ENCODE peak calls at places on chromosomes 7 and 10, in ten cellular contexts. M is T-helper 9 cell; Y is activated CD4-positive, CD25-positive, alpha-beta regulatory T cell; T is GM10248; K is amniotic stem cell; P is neuronal stem cell; J is anterior cingulate cortex; I is substantia nigra; B is lower lobe of right lung; O is retina. Z is an unnamed sample.

GRCh38 chr10:7407368-7408002 is 3.3 kb downstream of the SFMBT2 start:
- DNase-seq in M (no peak), Y (no peak), T (no peak), K (no peak), P (no peak), J (no peak), I (no peak), B (no peak), O (peak), Z (no peak)

GRCh38 chr10:132478341-132479023 is 59.1 kb upstream of the INPP5A start:
- DNase-seq in M (no peak), Y (no peak), T (no peak), K (no peak), P (no peak), J (no peak), I (no peak), B (peak), O (no peak), Z (no peak)

GRCh38 chr10:100341953-100342626 is 4.9 kb upstream of the SCD start:
- DNase-seq in M (peak), Y (no peak), T (peak), K (peak), P (peak), J (peak), I (peak), B (no peak), O (peak), Z (peak)

GRCh38 chr7:17300012-17300411 is 1.6 kb downstream of the AHR start:
- DNase-seq in M (no peak), Y (no peak), T (no peak), K (no peak), P (no peak), J (no peak), I (no peak), B (no peak), O (no peak), Z (no peak)

GRCh38 chr10:110151467-110151866 is 55.9 kb upstream of the MXI1 start:
- DNase-seq in M (no peak), Y (no peak), T (no peak), K (no peak), P (no peak), J (no peak), I (no peak), B (peak), O (no peak), Z (no peak)

GRCh38 chr10:77333610-77334340 is 303.8 kb downstream of the KCNMA1 start:
- DNase-seq in M (no peak), Y (no peak), T (no peak), K (no peak), P (no peak), J (no peak), I (no peak), B (no peak), O (no peak), Z (no peak)

GRCh38 chr10:15879058-15879457 is 18.8 kb upstream of the MINDY3 start:
- DNase-seq in M (no peak), Y (no peak), T (peak), K (peak), P (no peak), J (no peak), I (no peak), B (no peak), O (no peak), Z (no peak)

GRCh38 chr7:144397086-144397485 is 6.4 kb downstream of the NOBOX start:
- DNase-seq in M (no peak), Y (no peak), T (no peak), K (no peak), P (no peak), J (no peak), I (no peak), B (no peak), O (no peak), Z (no peak)

GRCh38 chr10:103793429-103793828 is 61.9 kb downstream of the SH3PXD2A start:
- DNase-seq in M (no peak), Y (no peak), T (no peak), K (no peak), P (no peak), J (no peak), I (no peak), B (no peak), O (no peak), Z (no peak)

GRCh38 chr10:123759496-123760070 is 93.4 kb downstream of the GPR26 start:
- DNase-seq in M (no peak), Y (no peak), T (no peak), K (no peak), P (peak), J (no peak), I (no peak), B (no peak), O (peak), Z (no peak)

GRCh38 chr7:64541438-64542359 is 21.2 kb downstream of the ZNF680 start:
- DNase-seq in M (no peak), Y (no peak), T (no peak), K (no peak), P (no peak), J (no peak), I (no peak), B (no peak), O (no peak), Z (no peak)

GRCh38 chr7:157792954-157793353 is 456.1 kb downstream of the DNAJB6 start:
- DNase-seq in M (no peak), Y (no peak), T (no peak), K (no peak), P (no peak), J (no peak), I (no peak), B (no peak), O (no peak), Z (no peak)

GRCh38 chr7:94643771-94644545 is 12.0 kb downstream of the SGCE start:
- DNase-seq in M (no peak), Y (no peak), T (no peak), K (no peak), P (no peak), J (no peak), I (no peak), B (no peak), O (no peak), Z (no peak)

Z was measured in stimulated activated CD4-positive, alpha-beta T cell treated with anti-CD3 and anti-CD28 coated beads, Interleukin-15, amount 100 ng/mL, for 48 hours.